ENCODE peak calls at places on chromosome 11, in ten cellular contexts. V, Y, G, X, L, M, W, P, J and R are unnamed samples.

GRCh38 chr11:61666684-61667297 is 13.4 kb upstream of the DAGLA start:
- DNase-seq in M (no peak), P (no peak), J (no peak), L (no peak), V (no peak), X (no peak), G (peak; percentile 62), W (no peak), Y (no peak), R (no peak)

GRCh38 chr11:123000721-123001120 is 19.1 kb upstream of the BSX start:
- DNase-seq in X (no peak), Y (no peak), V (no peak), M (no peak), W (no peak), J (no peak), L (no peak), P (no peak), G (no peak), R (no peak)

GRCh38 chr11:109590782-109591181 is 168.8 kb downstream of the C11orf87 start:
- DNase-seq in W (no peak), X (no peak), M (no peak), G (no peak), L (no peak), V (no peak), Y (no peak), J (no peak), P (no peak), R (no peak)

GRCh38 chr11:87290304-87290922 is 252.7 kb downstream of the TMEM135 start:
- DNase-seq in V (no peak), W (peak; percentile 64), G (peak; percentile 75), P (peak; percentile 67), L (peak; percentile 31), J (no peak), M (no peak), Y (no peak), X (no peak), R (peak; percentile 58)

GRCh38 chr11:63770763-63771162 is 2.2 kb upstream of the ZFTA start:
- DNase-seq in W (no peak), G (no peak), V (no peak), M (no peak), J (no peak), Y (no peak), X (no peak), P (no peak), L (no peak), R (no peak)

GRCh38 chr11:109229682-109230081 is 192.3 kb upstream of the C11orf87 start:
- DNase-seq in Y (no peak), G (no peak), J (no peak), V (no peak), X (no peak), W (peak; percentile 4), M (no peak), L (no peak), P (peak; percentile 15), R (no peak)

GRCh38 chr11:5597953-5598352 is 1.5 kb downstream of the TRIM6 start:
- DNase-seq in V (no peak), M (no peak), X (no peak), W (no peak), P (no peak), J (no peak), G (no peak), L (no peak), Y (no peak), R (no peak)

GRCh38 chr11:31947051-31947450 is 135.9 kb upstream of the PAX6 start:
- DNase-seq in W (no peak), G (no peak), X (no peak), P (no peak), L (no peak), Y (no peak), V (no peak), M (no peak), J (no peak), R (no peak)

GRCh38 chr11:9969068-9969467 is 305.2 kb downstream of the SWAP70 start:
- DNase-seq in X (no peak), P (no peak), M (no peak), W (no peak), L (no peak), J (no peak), Y (no peak), V (no peak), G (no peak), R (no peak)

GRCh38 chr11:63375434-63375833 is 5.8 kb downstream of the SLC22A9 start:
- DNase-seq in V (no peak), Y (no peak), X (no peak), P (no peak), G (no peak), M (no peak), L (no peak), J (no peak), W (no peak), R (no peak)

GRCh38 chr11:111696556-111696955 is 69.6 kb downstream of the PPP2R1B start:
- DNase-seq in V (no peak), X (no peak), G (no peak), L (no peak), P (peak; percentile 35), J (no peak), W (no peak), M (no peak), Y (no peak), R (no peak)

GRCh38 chr11:96134622-96135021 is 208.4 kb downstream of the MAML2 start:
- DNase-seq in Y (no peak), G (no peak), J (no peak), V (no peak), W (no peak), P (no peak), L (peak; percentile 38), X (no peak), M (no peak), R (no peak)

GRCh38 chr11:134360050-134360835 is 28.5 kb downstream of the GLB1L2 start:
- DNase-seq in L (peak; percentile 63), V (peak; percentile 62), P (peak; percentile 43), W (peak; percentile 1), Y (peak; percentile 96), M (peak; percentile 98), G (peak; percentile 88), X (peak; percentile 74), J (no peak), R (peak; percentile 74)

GRCh38 chr11:47480762-47481161 is 31.8 kb upstream of the RAPSN start:
- DNase-seq in Y (no peak), J (no peak), M (no peak), G (no peak), W (no peak), P (no peak), V (no peak), X (no peak), L (no peak), R (no peak)

GRCh38 chr11:48109046-48109666 is 107.5 kb upstream of the OR4B1 start:
- DNase-seq in W (peak; percentile 59), G (no peak), J (no peak), X (no peak), Y (no peak), L (no peak), P (peak; percentile 64), M (no peak), V (no peak), R (peak; percentile 29)

GRCh38 chr11:29317669-29318068 is 699.2 kb downstream of the KCNA4 start:
- DNase-seq in P (no peak), J (no peak), L (no peak), Y (no peak), X (no peak), M (no peak), V (no peak), W (no peak), G (no peak), R (no peak)

GRCh38 chr11:61259363-61259762 is 18.4 kb downstream of the PGA5 start:
- DNase-seq in G (no peak), X (no peak), P (no peak), J (no peak), Y (no peak), W (no peak), M (no peak), V (no peak), L (no peak), R (no peak)

GRCh38 chr11:46332568-46333128 is 14.6 kb upstream of the DGKZ start:
- DNase-seq in V (no peak), J (no peak), W (no peak), P (no peak), G (peak; percentile 67), X (no peak), M (no peak), Y (peak; percentile 79), L (peak; percentile 70), R (no peak)

GRCh38 chr11:77154381-77155081 is 26.5 kb downstream of the MYO7A start:
- DNase-seq in J (no peak), L (no peak), P (no peak), W (peak; percentile 89), G (no peak), V (no peak), X (no peak), Y (no peak), M (no peak), R (no peak)

GRCh38 chr11:88421530-88421929 is 84.0 kb upstream of the CTSC start:
- DNase-seq in Y (no peak), V (peak; percentile 18), J (peak; percentile 31), X (no peak), L (no peak), P (no peak), M (no peak), G (no peak), W (peak; percentile 52), R (no peak)

GRCh38 chr11:288328-289144 is at the start of gene PGGHG:
- DNase-seq in X (peak; percentile 86), W (peak; percentile 42), P (no peak), L (peak; percentile 98), V (peak; percentile 74), M (peak; percentile 69), Y (peak; percentile 78), G (peak; percentile 78), J (no peak), R (no peak)

GRCh38 chr11:88246680-88247079 is 71.4 kb upstream of the RAB38 start:
- DNase-seq in L (no peak), M (no peak), W (peak; percentile 25), V (no peak), G (no peak), Y (no peak), J (no peak), X (no peak), P (peak; percentile 75), R (no peak)

GRCh38 chr11:117618273-117618672 is 178.7 kb downstream of the DSCAML1 start:
- DNase-seq in J (no peak), Y (no peak), M (no peak), G (no peak), L (no peak), V (no peak), W (no peak), X (no peak), P (no peak), R (no peak)

GRCh38 chr11:10975287-10975721 is 117.5 kb upstream of the ZBED5 start:
- DNase-seq in X (no peak), L (no peak), P (no peak), Y (no peak), M (no peak), G (no peak), J (no peak), V (no peak), W (no peak), R (no peak)

GRCh38 chr11:35083181-35084061 is 55.5 kb upstream of the CD44 start:
- DNase-seq in M (no peak), G (no peak), W (peak; percentile 99), X (peak; percentile 76), J (peak; percentile 86), P (peak; percentile 100), V (no peak), L (peak; percentile 70), Y (no peak), R (no peak)

GRCh38 chr11:116853461-116854073 is 16.1 kb upstream of the APOA1 start:
- DNase-seq in V (peak; percentile 38), M (no peak), L (peak; percentile 66), J (peak; percentile 90), G (no peak), Y (no peak), P (peak; percentile 96), W (peak; percentile 64), X (no peak), R (no peak)

GRCh38 chr11:6618117-6619020 is 853 bp downstream of the TPP1 start:
- DNase-seq in G (no peak), J (no peak), V (no peak), W (peak; percentile 69), M (no peak), Y (no peak), L (peak; percentile 54), P (peak; percentile 72), X (peak; percentile 73), R (no peak)

GRCh38 chr11:279040-279965 is 1.1 kb downstream of the NLRP6 start:
- DNase-seq in P (no peak), Y (peak; percentile 32), G (no peak), M (no peak), X (peak; percentile 61), W (no peak), L (peak; percentile 74), V (no peak), J (no peak), R (no peak)